ENCODE peak calls at places on chromosomes 16 and 17, in ten cellular contexts. U, F, X, O, Y, I, Z, M, S and D are unnamed samples.

GRCh38 chr16:1497014-1497598 is 3.9 kb downstream of the TELO2 start:
- DNase-seq in F (no peak), Y (no peak), M (no peak), S (no peak), U (no peak), O (no peak), I (no peak), Z (no peak), X (no peak), D (no peak)

GRCh38 chr16:88472042-88472441 is 19.0 kb downstream of the ZFPM1 start:
- DNase-seq in S (no peak), X (no peak), M (no peak), Y (no peak), I (no peak), U (no peak), Z (no peak), O (no peak), F (no peak), D (no peak)

GRCh38 chr17:82666931-82667667 is 18.9 kb upstream of the WDR45B start:
- DNase-seq in Y (no peak), X (no peak), M (no peak), U (no peak), I (no peak), O (no peak), F (no peak), Z (no peak), S (no peak), D (no peak)

GRCh38 chr17:69555056-69555455 is 140.6 kb downstream of the MAP2K6 start:
- DNase-seq in F (no peak), X (no peak), Y (no peak), S (no peak), U (no peak), Z (no peak), I (no peak), O (no peak), M (no peak), D (no peak)

GRCh38 chr17:48616719-48617514 is 1.8 kb upstream of the HOXB8 start:
- DNase-seq in S (no peak), F (no peak), X (no peak), O (no peak), M (no peak), Y (no peak), Z (no peak), U (no peak), I (no peak), D (no peak)

GRCh38 chr17:80103686-80104085 is 2.3 kb downstream of the GAA start:
- DNase-seq in I (no peak), O (no peak), F (no peak), M (no peak), Y (no peak), X (no peak), U (no peak), Z (no peak), S (no peak), D (no peak)

GRCh38 chr17:47270946-47271705 is 17.5 kb downstream of the ITGB3 start:
- DNase-seq in S (no peak), Z (no peak), F (no peak), M (no peak), Y (no peak), I (no peak), X (no peak), O (no peak), U (no peak), D (no peak)

GRCh38 chr17:48547839-48548686 is 3.2 kb upstream of the HOXB2 start:
- DNase-seq in U (no peak), S (no peak), X (no peak), O (no peak), F (no peak), M (peak; percentile 36), Z (peak; percentile 40), I (peak; percentile 56), Y (no peak), D (peak; percentile 44)

GRCh38 chr17:2101448-2102257 is 46.8 kb downstream of the HIC1 start:
- DNase-seq in O (peak; percentile 83), U (no peak), X (no peak), Z (no peak), Y (no peak), I (no peak), F (no peak), S (no peak), M (peak; percentile 57), D (peak; percentile 72)

GRCh38 chr17:8137645-8138342 is 13.9 kb upstream of the HES7 start:
- DNase-seq in U (no peak), Y (no peak), O (no peak), S (no peak), Z (no peak), I (no peak), F (no peak), M (no peak), X (no peak), D (no peak)

GRCh38 chr17:63069245-63069644 is 103.2 kb downstream of the TANC2 start:
- DNase-seq in U (no peak), S (no peak), Z (no peak), O (no peak), I (no peak), F (no peak), Y (no peak), M (no peak), X (no peak), D (no peak)

GRCh38 chr17:39618252-39618913 is 8.4 kb upstream of the PPP1R1B start:
- DNase-seq in Z (no peak), F (no peak), Y (no peak), S (no peak), X (no peak), O (no peak), U (no peak), I (no peak), M (no peak), D (no peak)

GRCh38 chr17:20223808-20224328 is 214.7 kb downstream of the SPECC1 start:
- DNase-seq in I (no peak), M (no peak), X (no peak), Y (no peak), S (no peak), U (no peak), O (no peak), Z (no peak), F (no peak), D (no peak)

GRCh38 chr16:48946687-48947370 is 334.8 kb downstream of the CBLN1 start:
- DNase-seq in O (no peak), Z (no peak), S (no peak), M (no peak), U (no peak), F (no peak), I (no peak), Y (no peak), X (no peak), D (no peak)

GRCh38 chr16:66293932-66294331 is 72.6 kb upstream of the CDH5 start:
- DNase-seq in M (no peak), Z (no peak), I (no peak), O (no peak), U (peak; percentile 60), Y (no peak), S (no peak), F (no peak), X (no peak), D (no peak)

GRCh38 chr16:67104061-67104460 is 5.7 kb upstream of the PHAF1 start:
- DNase-seq in F (no peak), M (no peak), Y (no peak), O (peak; percentile 3), I (peak; percentile 50), Z (no peak), X (no peak), S (peak; percentile 9), U (no peak), D (no peak)

GRCh38 chr17:61904094-61904710 is 23.6 kb downstream of the INTS2 start:
- DNase-seq in O (no peak), Y (peak; percentile 36), M (peak; percentile 23), X (peak; percentile 47), S (no peak), Z (no peak), F (no peak), U (no peak), I (no peak), D (no peak)